ENCODE peak calls at places on chromosomes 2 and 18, in four cellular contexts. V is K562, G is astrocyte, I is GM12878. X is an unnamed sample.

GRCh38 chr18:58803978-58804377 is 60.7 kb upstream of the ZNF532 start:
- DNase-seq in V (no peak), G (no peak), I (no peak), X (no peak)

GRCh38 chr2:239256297-239256696 is 144.5 kb downstream of the HDAC4 start:
- DNase-seq in V (no peak), G (no peak), I (no peak), X (no peak)

GRCh38 chr18:72811047-72811446 is 56.7 kb downstream of the NETO1 start:
- DNase-seq in V (no peak), G (no peak), I (no peak), X (no peak)

GRCh38 chr2:191675807-191676667 is 1.9 kb upstream of the NABP1 start:
- DNase-seq in V (no peak), G (no peak), I (peak; percentile 94), X (no peak)

GRCh38 chr2:84781942-84782716 is 98.8 kb downstream of the TRABD2A start:
- DNase-seq in V (no peak), G (peak; percentile 30), I (no peak), X (peak; percentile 68)

GRCh38 chr2:155442755-155443372 is 744.4 kb downstream of the KCNJ3 start:
- DNase-seq in V (no peak), G (peak; percentile 1), I (no peak), X (peak; percentile 6)

GRCh38 chr2:36371963-36372391 is 16.4 kb downstream of the CRIM1 start:
- DNase-seq in V (no peak), G (peak; percentile 90), I (no peak), X (peak; percentile 79)

GRCh38 chr2:195520671-195521155 is 136.3 kb upstream of the SLC39A10 start:
- DNase-seq in V (no peak), G (peak; percentile 97), I (no peak), X (peak; percentile 45)

GRCh38 chr2:234964631-234965461 is 13.0 kb downstream of the SH3BP4 start:
- DNase-seq in V (no peak), G (peak; percentile 56), I (no peak), X (no peak)
- H3K27ac ChIP-seq in V (no peak overlapping the region), G (peak overlapping the region; percentile 64), I (no peak overlapping the region), X (peak overlapping the region; percentile 84)

DNA sequence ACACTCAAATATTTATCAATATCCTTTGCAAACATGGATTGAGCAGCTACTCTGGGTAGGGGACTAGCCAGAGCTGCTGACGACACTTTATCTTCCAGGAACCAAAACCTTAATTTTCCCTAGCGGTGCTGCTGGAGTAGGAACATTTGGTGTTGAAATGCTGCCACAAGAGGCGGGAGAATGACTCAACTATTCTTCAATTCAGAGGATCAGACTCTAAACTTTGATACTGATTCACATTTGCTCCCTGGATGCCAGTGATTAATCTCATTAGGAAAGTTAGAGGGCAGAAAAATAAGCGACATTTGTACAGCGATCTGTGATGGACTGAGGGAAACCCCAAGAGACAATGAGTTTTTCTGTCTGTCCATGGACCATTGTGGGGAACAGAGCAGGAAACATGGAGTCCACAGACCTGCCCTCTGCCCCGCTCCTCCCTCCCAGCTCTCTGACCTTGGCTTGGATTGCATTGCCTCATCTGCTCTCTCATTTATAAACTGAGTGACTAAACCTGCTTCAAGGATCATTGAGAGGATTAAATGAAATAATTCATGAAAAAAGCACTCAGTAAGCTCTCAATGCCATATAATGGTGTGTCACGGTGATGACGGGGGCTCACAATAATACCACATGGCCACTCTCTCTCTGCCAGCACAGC is 12.6 kb upstream of the EPB41L3 start:
- DNase-seq in V (no peak), G (peak; percentile 69), I (no peak), X (no peak)
- TF ChIP-seq CTCF in V (no peak), G (no peak), I (no peak), X (no peak)

GRCh38 chr2:5758346-5758745 is 66.2 kb downstream of the SOX11 start:
- DNase-seq in V (no peak), G (no peak), I (no peak), X (no peak)

GRCh38 chr2:5759949-5760348 is 67.8 kb downstream of the SOX11 start:
- DNase-seq in V (no peak), G (no peak), I (no peak), X (no peak)

DNA sequence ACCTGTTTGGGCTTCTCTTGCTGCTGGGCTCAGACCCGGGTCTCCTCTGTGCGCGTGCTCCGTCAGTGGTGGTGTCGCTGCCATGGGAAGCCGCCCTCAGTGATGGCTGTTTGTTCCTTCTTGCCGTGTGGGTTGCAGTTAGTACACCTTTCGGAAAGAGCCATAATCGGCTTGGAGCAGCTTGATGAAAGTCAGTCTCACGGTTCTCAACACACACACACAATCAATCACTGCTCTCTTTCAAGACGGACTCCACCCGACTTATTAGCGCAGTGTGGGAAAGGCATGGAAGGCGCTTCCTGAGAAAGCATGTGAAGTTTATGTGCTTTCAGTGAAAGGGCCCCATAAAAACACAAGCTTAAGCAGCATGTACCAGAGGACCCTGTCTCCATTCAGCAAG is 64.1 kb downstream of the SOX11 start:
- DNase-seq in V (no peak), G (no peak), I (no peak), X (no peak)
- H3K27ac ChIP-seq in V (no peak overlapping the region), G (no peak overlapping the region), I (no peak overlapping the region), X (no peak overlapping the region)

GRCh38 chr2:133264951-133265949 is 303.0 kb downstream of the NCKAP5 start:
- DNase-seq in V (no peak), G (peak; percentile 20), I (no peak), X (no peak)

GRCh38 chr2:133266926-133267590 is 301.2 kb downstream of the NCKAP5 start:
- DNase-seq in V (no peak), G (no peak), I (no peak), X (no peak)

GRCh38 chr2:133266075-133266925 is 302.0 kb downstream of the NCKAP5 start:
- DNase-seq in V (no peak), G (peak; percentile 29), I (no peak), X (no peak)

DNA sequence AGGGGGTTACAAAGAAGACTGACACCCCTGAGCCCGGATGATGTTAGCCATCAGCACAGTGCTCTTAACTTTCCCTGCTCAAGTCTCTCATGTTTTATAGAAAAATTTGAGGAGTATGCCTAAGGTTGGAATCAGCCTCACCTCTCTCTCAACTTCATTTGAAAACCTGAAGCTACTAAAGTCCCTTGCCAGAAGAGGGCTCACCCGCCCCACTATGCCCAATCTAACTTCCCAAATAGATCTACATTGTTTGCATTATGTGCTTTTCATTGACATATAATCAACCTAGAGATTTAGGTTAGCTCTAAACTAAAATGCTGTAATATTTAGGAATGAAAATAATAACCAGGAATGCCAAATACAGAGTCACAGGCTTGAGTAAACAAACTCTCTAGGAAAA is 305.4 kb downstream of the NCKAP5 start:
- DNase-seq in V (no peak), G (no peak), I (no peak), X (no peak)
- TF ChIP-seq CTCF in V (no peak), G (peak; percentile 9), I (no peak), X (peak; percentile 37)

GRCh38 chr2:174617713-174618112 is 20.1 kb upstream of the WIPF1 start:
- DNase-seq in V (no peak), G (no peak), I (no peak), X (no peak)
- H3K27ac ChIP-seq in V (no peak overlapping the region), G (no peak overlapping the region), I (no peak overlapping the region), X (no peak overlapping the region)

DNA sequence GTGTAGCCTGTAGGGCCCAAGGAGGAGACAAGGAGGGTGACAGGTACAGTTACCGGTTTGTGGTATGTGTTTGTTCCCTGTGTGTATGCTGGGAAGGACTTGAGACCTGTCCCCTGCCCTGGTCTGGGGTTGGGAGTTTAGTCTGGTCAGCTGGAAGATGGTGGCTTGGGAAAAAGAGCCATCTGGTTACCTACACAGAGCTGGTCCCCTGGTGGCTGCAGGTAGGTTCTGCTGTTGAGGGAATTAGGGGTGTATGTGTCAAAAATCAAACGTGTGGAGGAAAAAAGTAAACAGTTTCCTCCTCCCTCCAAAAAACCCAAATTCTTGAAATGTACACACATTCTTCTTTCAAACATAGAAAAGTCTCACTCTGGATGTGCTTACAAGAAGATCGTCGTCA is 24.3 kb downstream of the PTMA start:
- DNase-seq in V (peak; percentile 22), G (no peak), I (no peak), X (no peak)
- TF ChIP-seq CTCF in V (no peak), G (peak; percentile 3), I (no peak), X (no peak)

DNA sequence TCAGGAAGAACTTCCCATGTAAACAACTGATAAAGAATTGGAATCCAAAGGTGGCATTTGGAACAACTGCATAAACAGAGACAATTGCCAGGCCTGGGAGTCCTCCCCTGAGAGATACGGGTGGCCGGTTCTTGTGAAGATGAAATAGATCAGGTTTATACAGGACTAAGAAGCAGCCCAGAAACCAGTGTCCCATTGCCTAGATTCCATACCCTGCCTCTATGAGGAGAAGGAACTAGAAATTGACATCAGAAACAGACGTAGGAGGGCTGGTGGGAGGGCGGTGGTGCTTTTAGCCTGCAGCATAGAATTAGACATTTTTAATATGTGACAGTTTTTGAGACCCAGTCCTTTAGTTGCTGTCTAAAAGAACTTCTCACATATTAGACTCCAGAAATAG is 11.8 kb upstream of the SH3BP4 start:
- DNase-seq in V (no peak), G (no peak), I (no peak), X (no peak)
- H3K27ac ChIP-seq in V (no peak overlapping the region), G (no peak overlapping the region), I (no peak overlapping the region), X (no peak overlapping the region)

DNA sequence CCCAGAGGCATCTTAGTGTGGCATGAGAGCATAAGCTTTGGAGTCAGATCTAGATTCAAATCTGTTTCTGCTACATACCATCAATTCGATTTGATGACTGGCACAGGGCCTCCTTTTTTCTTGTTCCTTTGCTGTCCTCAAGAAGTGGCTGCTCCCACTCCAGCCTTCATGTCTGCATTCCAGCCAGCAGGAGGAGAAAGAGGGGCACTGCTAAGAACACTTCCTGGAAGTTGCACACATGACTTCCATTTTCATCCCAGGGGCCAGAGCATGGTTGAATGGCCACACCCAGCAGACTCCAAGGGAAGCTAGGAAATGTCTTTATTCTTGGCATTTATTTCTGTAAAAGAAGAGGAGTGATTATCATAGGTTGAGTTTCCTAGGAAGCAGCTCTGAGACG is 50.4 kb downstream of the EML6 start:
- DNase-seq in V (peak; percentile 13), G (no peak), I (no peak), X (no peak)
- TF ChIP-seq CTCF in V (peak; percentile 25), G (peak; percentile 7), I (no peak), X (no peak)